ENCODE peak calls at places on chromosomes 4 and X, in five cellular contexts. N is dorsolateral prefrontal cortex, X is astrocyte of the cerebellum, U is BE2C, F is foreskin fibroblast. L is an unnamed sample.

GRCh38 chrX:101659601-101660063 is at the start of gene ARMCX2:
- DNase-seq in N (peak), F (peak), X (peak), U (no peak), L (no peak)

GRCh38 chrX:39201305-39201990 is 400.2 kb downstream of the MID1IP1 start:
- DNase-seq in N (no peak), X (no peak), F (no peak), U (no peak), L (no peak)

GRCh38 chrX:130645955-130646583 is 244.3 kb downstream of the RBMX2 start:
- DNase-seq in U (no peak), F (no peak), X (no peak), N (no peak), L (no peak)

GRCh38 chr4:89245459-89245858 is 62.1 kb downstream of the GPRIN3 start:
- DNase-seq in F (no peak), N (no peak), X (no peak), U (no peak), L (no peak)

GRCh38 chrX:15815779-15816452 is 25.6 kb downstream of the ZRSR2 start:
- DNase-seq in F (peak), U (peak), N (no peak), X (no peak), L (no peak)

GRCh38 chrX:3659761-3660160 is 53.7 kb downstream of the PRKX start:
- DNase-seq in F (no peak), N (no peak), X (no peak), U (no peak), L (no peak)

GRCh38 chrX:331145-331771 is 12.7 kb upstream of the GTPBP6 start:
- DNase-seq in U (peak), X (no peak), N (no peak), F (peak), L (no peak)

GRCh38 chr4:124684301-124684700 is 28.2 kb downstream of the ANKRD50 start:
- DNase-seq in F (no peak), X (no peak), N (no peak), U (no peak), L (no peak)

DNA sequence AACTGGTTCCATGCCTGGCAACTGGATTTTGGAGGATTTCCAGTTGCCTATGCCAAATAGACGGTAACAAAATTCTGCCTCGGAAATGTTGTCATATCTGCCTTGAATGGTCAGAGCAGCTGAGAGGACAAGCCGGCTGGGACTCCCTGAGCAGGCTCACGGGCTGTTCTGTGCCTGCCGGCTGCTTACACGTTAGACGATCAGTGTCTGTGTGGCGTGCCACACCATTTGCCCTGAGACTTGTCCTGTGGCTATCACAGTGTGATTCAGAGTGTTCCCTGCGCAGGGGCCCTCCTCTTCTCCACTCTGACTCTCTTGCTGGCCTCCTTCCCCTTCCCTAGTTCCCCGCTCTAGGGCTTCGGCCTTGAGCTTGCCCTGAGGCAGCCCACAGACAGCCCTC is 42.4 kb downstream of the RAI2 start:
- DNase-seq in U (no peak), N (no peak), X (no peak), F (no peak), L (no peak)
- H3K4me3 ChIP-seq in U (no peak), N (no peak), X (no peak), F (no peak), L (no peak)

GRCh38 chr4:155407480-155407879 is 30.7 kb upstream of the MAP9 start:
- DNase-seq in N (no peak), U (no peak), F (no peak), X (no peak), L (no peak)
- TF ChIP-seq CTCF in N (no peak), U (no peak), F (no peak), X (no peak), L (no peak)

GRCh38 chr4:37964734-37965457 is 4.7 kb downstream of the PTTG2 start:
- DNase-seq in U (no peak), F (no peak), N (no peak), X (no peak), L (no peak)

GRCh38 chr4:37968747-37969146 is 8.5 kb downstream of the PTTG2 start:
- DNase-seq in U (no peak), X (no peak), N (no peak), F (no peak), L (no peak)

GRCh38 chr4:37966044-37966443 is 5.8 kb downstream of the PTTG2 start:
- DNase-seq in N (no peak), F (no peak), X (no peak), U (no peak), L (no peak)

GRCh38 chr4:37970702-37971101 is 10.5 kb downstream of the PTTG2 start:
- DNase-seq in F (peak), U (peak), N (no peak), X (no peak), L (no peak)

GRCh38 chr4:37967749-37968148 is 7.6 kb downstream of the PTTG2 start:
- DNase-seq in F (no peak), N (no peak), U (no peak), X (no peak), L (no peak)
- H3K4me3 ChIP-seq in F (no peak), N (no peak), U (no peak), X (no peak), L (no peak)

DNA sequence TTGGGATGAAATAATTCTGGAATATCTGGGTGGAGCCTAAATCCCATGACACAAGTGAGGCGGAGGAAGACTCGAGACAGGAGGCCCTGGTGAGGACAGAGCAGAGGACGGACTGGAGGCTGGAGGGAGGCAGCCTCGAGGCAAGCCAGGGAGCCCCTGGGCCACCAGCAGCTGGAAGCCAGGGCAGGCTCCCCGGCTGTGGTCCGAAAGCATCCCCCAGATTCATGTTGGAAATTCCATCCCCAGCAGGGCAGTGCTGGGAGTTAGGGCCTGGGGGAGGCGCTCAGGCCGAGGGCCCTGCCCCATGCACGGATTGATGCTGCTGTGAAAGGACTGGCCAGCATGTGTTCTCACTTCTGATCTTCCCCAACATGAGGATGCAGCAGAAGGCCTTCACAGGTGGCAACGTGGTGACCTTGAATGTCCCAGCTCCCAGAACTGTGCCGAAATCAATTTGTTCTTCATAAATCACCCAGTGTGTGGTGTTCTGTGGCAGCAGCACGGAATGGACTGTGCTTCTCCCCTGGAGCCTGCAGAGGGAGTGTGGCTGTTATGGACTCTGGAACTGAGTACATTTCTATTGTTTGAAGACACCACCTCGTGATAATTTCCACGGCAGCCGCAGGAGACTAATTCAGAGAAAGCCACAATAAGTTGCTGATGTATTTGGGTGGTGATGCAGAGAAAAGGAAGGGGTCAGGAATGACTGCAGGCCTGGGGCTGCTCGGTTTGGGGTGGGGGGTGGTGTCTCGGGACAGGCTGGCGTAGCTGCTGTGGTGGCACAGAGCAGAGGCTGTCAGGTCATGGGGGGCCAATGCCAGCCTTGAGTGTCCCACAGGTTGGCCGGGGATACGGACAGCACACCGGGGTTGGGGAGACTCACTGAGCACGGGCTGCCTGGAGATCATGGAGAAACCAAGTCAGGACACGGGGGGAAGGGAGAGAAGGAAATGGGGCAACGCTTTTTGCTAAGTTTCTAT is 56.9 kb downstream of the PCGF3 start:
- DNase-seq in U (no peak), X (peak), N (no peak), F (no peak), L (no peak)
- TF ChIP-seq CTCF in U (peak), X (peak), N (peak), F (peak), L (peak)

GRCh38 chr4:48035952-48036351 is 19.4 kb downstream of the NIPAL1 start:
- DNase-seq in N (no peak), U (no peak), X (no peak), F (no peak), L (no peak)
- H3K4me3 ChIP-seq in N (no peak), U (no peak), X (no peak), F (no peak), L (no peak)

DNA sequence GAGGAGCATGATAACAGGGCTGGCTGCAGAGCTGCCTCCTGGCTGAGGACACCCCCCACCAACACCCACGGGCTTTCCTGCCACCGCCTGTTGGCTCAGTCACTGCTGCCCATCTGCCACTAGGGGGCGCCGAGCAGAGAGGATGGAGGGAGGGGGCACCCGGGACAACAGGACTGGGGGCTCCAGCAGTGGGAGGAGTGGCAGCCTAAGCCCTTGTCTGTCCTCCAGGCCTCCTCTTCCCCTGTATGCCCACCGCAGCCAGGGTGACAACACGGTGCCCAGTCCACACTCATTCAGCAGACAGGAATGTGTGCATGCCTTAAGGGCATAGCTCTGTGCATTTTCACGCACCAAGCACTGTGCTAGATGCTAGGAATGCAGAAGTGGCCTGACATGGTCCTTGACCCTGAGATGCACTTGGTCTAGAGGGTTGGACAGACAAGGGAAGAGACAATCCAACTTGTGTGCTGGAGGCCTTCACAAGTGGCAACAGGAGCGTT is 149.9 kb downstream of the AMMECR1 start:
- DNase-seq in F (peak), X (no peak), N (no peak), U (peak), L (no peak)
- TF ChIP-seq CTCF in F (peak), X (peak), N (peak), U (peak), L (peak)